ENCODE peak calls at places on chromosomes 2 and 18, in ten cellular contexts. Z is thyroid gland; A is MM.1S; M is spleen; H is CD8-positive, alpha-beta memory T cell; Q is DND-41; T is psoas muscle; X is PC-9; G is right cardiac atrium; C is Peyer's patch. P is an unnamed sample.
A peak's percentile ranks its signal among the peaks of the same experiment; 100 is the strongest.

GRCh38 chr18:3397786-3398185 is 52.2 kb upstream of the TGIF1 start:
- DNase-seq in Z (no peak), A (no peak), M (no peak), H (no peak), Q (no peak), T (no peak), X (no peak), G (no peak), C (no peak), P (no peak)

GRCh38 chr2:26717362-26717761 is 24.8 kb downstream of the KCNK3 start:
- DNase-seq in Z (peak; percentile 55), A (no peak), M (no peak), H (no peak), Q (no peak), T (no peak), X (no peak), G (peak; percentile 37), C (no peak), P (no peak)

GRCh38 chr2:74944987-74945782 is 13.3 kb upstream of the POLE4 start:
- DNase-seq in Z (no peak), A (no peak), M (no peak), H (no peak), Q (no peak), T (no peak), X (no peak), G (no peak), C (no peak), P (no peak)

GRCh38 chr2:203740741-203741363 is 34.4 kb downstream of the CD28 start:
- DNase-seq in Z (no peak), A (no peak), M (no peak), H (peak; percentile 59), Q (peak; percentile 79), T (no peak), X (no peak), G (no peak), C (no peak), P (no peak)

GRCh38 chr2:147348886-147349285 is 495.9 kb upstream of the ACVR2A start:
- DNase-seq in Z (no peak), A (no peak), M (no peak), H (no peak), Q (no peak), T (no peak), X (no peak), G (no peak), C (no peak), P (no peak)

GRCh38 chr2:227942021-227942420 is 70.6 kb downstream of the DAW1 start:
- DNase-seq in Z (no peak), A (no peak), M (no peak), H (no peak), Q (no peak), T (no peak), X (no peak), G (no peak), C (no peak), P (no peak)

GRCh38 chr2:71609958-71610357 is 156.6 kb downstream of the DYSF start:
- DNase-seq in Z (no peak), A (peak; percentile 66), M (no peak), H (no peak), Q (no peak), T (no peak), X (no peak), G (no peak), C (no peak), P (no peak)

GRCh38 chr2:60526623-60527022 is 26.8 kb downstream of the BCL11A start:
- DNase-seq in Z (no peak), A (no peak), M (no peak), H (no peak), Q (no peak), T (no peak), X (no peak), G (no peak), C (no peak), P (no peak)

GRCh38 chr2:63486861-63487290 is 101.4 kb downstream of the WDPCP start:
- DNase-seq in Z (no peak), A (no peak), M (no peak), H (no peak), Q (no peak), T (no peak), X (no peak), G (no peak), C (no peak), P (no peak)

GRCh38 chr2:8636041-8636491 is 45.8 kb upstream of the ID2 start:
- DNase-seq in Z (no peak), A (no peak), M (peak; percentile 54), H (peak; percentile 14), Q (no peak), T (no peak), X (no peak), G (no peak), C (no peak), P (no peak)

GRCh38 chr2:28801726-28802125 is 8.9 kb upstream of the SPDYA start:
- DNase-seq in Z (no peak), A (no peak), M (no peak), H (no peak), Q (no peak), T (no peak), X (no peak), G (no peak), C (no peak), P (no peak)

GRCh38 chr2:43207553-43208300 is 18.7 kb downstream of the ZFP36L2 start:
- DNase-seq in Z (no peak), A (no peak), M (no peak), H (no peak), Q (no peak), T (no peak), X (peak; percentile 50), G (no peak), C (peak; percentile 59), P (no peak)

GRCh38 chr2:27891820-27892105 is 1.2 kb downstream of the BABAM2 start:
- DNase-seq in Z (no peak), A (no peak), M (no peak), H (no peak), Q (no peak), T (no peak), X (no peak), G (no peak), C (no peak), P (no peak)

DNA sequence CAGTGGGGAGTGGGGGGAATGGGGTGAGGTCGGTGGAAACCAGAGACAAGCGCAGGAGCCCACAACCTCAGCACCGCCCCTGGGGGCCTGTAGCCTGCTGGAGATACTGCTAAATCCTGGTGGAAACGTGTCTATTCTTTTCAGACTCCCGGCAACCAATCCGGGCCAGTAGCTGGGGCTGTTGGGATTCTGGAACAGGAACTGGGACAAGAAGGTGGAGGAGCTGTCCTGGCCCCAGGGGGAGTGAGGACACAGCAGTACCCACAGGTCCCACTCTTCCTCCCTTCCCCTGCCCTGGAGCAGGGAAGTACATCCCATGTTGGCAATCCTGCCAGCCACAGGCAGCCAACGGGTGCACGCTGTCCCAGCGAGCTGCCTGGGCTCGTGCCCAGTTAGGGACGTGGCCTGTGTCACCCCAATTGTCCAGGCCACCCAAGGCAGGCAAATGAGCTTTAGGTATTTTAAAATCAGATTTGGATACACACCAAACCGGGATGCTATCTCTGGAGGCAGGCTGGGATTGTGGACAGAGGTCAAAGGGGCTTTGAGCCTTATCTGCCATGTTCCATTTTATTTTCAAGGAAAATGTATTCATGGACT is 51.8 kb downstream of the HS1BP3 start:
- DNase-seq in Z (peak; percentile 72), A (no peak), M (peak; percentile 89), H (peak; percentile 26), Q (no peak), T (peak; percentile 77), X (no peak), G (peak; percentile 79), C (peak; percentile 48), P (no peak)
- H3K27me3 ChIP-seq in Z (no peaks in the 10 kb centered on the region), A (no peaks in the 10 kb centered on the region), M (no peaks in the 10 kb centered on the region), H (no peaks in the 10 kb centered on the region), Q (no peaks in the 10 kb centered on the region), T (no peaks in the 10 kb centered on the region), X (no peaks in the 10 kb centered on the region), G (no peaks in the 10 kb centered on the region), C (no peaks in the 10 kb centered on the region), P (no peaks in the 10 kb centered on the region)

GRCh38 chr2:121069434-121069969 is 215.5 kb downstream of the TFCP2L1 start:
- DNase-seq in Z (no peak), A (no peak), M (no peak), H (no peak), Q (no peak), T (no peak), X (no peak), G (no peak), C (no peak), P (no peak)

GRCh38 chr2:121065239-121065638 is 219.8 kb downstream of the TFCP2L1 start:
- DNase-seq in Z (no peak), A (no peak), M (no peak), H (no peak), Q (no peak), T (no peak), X (no peak), G (no peak), C (no peak), P (no peak)

GRCh38 chr2:121066526-121066925 is 218.5 kb downstream of the TFCP2L1 start:
- DNase-seq in Z (no peak), A (no peak), M (no peak), H (no peak), Q (no peak), T (no peak), X (no peak), G (no peak), C (no peak), P (no peak)

GRCh38 chr2:121071058-121071504 is 213.9 kb downstream of the TFCP2L1 start:
- DNase-seq in Z (peak; percentile 72), A (no peak), M (no peak), H (no peak), Q (peak; percentile 65), T (peak; percentile 84), X (peak; percentile 84), G (peak; percentile 74), C (peak; percentile 81), P (no peak)

DNA sequence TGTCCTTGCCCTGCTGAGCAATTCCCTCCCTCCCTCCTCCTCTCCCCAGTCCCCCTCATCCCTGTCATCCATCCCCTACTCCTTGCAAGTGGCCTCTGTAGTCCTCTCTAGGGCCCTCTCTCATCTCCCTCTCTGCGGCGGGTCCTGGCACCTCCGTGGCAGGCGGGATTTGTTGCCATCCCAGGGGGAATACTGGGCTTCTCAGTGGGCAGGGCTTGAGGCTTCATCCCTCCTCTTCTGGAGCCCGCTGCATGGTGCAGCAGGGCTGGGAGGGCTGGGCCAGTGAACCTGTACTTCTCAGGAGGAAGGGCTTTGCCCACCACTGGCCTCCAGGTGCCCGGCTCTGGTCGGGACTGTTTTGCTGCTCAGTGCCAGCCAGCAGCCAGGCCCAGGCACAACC is 216.2 kb downstream of the TFCP2L1 start:
- DNase-seq in Z (no peak), A (no peak), M (no peak), H (no peak), Q (no peak), T (no peak), X (no peak), G (no peak), C (no peak), P (no peak)
- H3K27me3 ChIP-seq in Z (no peaks in the 10 kb centered on the region), A (peaks cover 11% of the 10 kb centered on the region), M (no peaks in the 10 kb centered on the region), H (no peaks in the 10 kb centered on the region), Q (peaks cover 8% of the 10 kb centered on the region), T (peaks cover 8% of the 10 kb centered on the region), X (peaks cover 38% of the 10 kb centered on the region), G (no peaks in the 10 kb centered on the region), C (no peaks in the 10 kb centered on the region), P (no peaks in the 10 kb centered on the region)

GRCh38 chr2:194096402-194096801 is 1560.6 kb upstream of the SLC39A10 start:
- DNase-seq in Z (no peak), A (no peak), M (no peak), H (no peak), Q (no peak), T (no peak), X (no peak), G (no peak), C (no peak), P (no peak)
- H3K27me3 ChIP-seq in Z (no peaks in the 10 kb centered on the region), A (no peaks in the 10 kb centered on the region), M (no peaks in the 10 kb centered on the region), H (no peaks in the 10 kb centered on the region), Q (no peaks in the 10 kb centered on the region), T (no peaks in the 10 kb centered on the region), X (no peaks in the 10 kb centered on the region), G (no peaks in the 10 kb centered on the region), C (no peaks in the 10 kb centered on the region), P (no peaks in the 10 kb centered on the region)

GRCh38 chr2:37425408-37425807 is 81.0 kb downstream of the QPCT start:
- DNase-seq in Z (no peak), A (no peak), M (no peak), H (no peak), Q (no peak), T (no peak), X (no peak), G (no peak), C (no peak), P (no peak)
- H3K27me3 ChIP-seq in Z (no peaks in the 10 kb centered on the region), A (no peaks in the 10 kb centered on the region), M (no peaks in the 10 kb centered on the region), H (no peaks in the 10 kb centered on the region), Q (no peaks in the 10 kb centered on the region), T (no peaks in the 10 kb centered on the region), X (no peaks in the 10 kb centered on the region), G (no peaks in the 10 kb centered on the region), C (no peaks in the 10 kb centered on the region), P (no peaks in the 10 kb centered on the region)